ENCODE peak calls at places on chromosomes 4 and X, in ten cellular contexts. K is IMR-90; N is activated CD4-positive, alpha-beta T cell treated with anti-CD3 and anti-CD28 coated beads for 1 hour; M is H4; R is naive thymus-derived CD4-positive, alpha-beta T cell; C is amniotic epithelial cell; D is AML-193; Q is substantia nigra; P is mucosa of descending colon; E is brain microvascular endothelial cell. L is an unnamed sample.

GRCh38 chrX:50988649-50989048 is 78.1 kb downstream of the BMP15 start:
- DNase-seq in K (peak; percentile 33), N (no peak), M (no peak), R (no peak), C (peak; percentile 7), D (peak; percentile 2), Q (no peak), P (no peak), E (peak; percentile 49), L (peak; percentile 38)

GRCh38 chr4:189202869-189203271 is 737.8 kb upstream of the FRG1 start:
- DNase-seq in K (peak; percentile 89), N (no peak), M (peak; percentile 56), R (no peak), C (peak; percentile 38), D (no peak), Q (no peak), P (no peak), E (peak; percentile 73), L (peak; percentile 32)

GRCh38 chrX:107747596-107748161 is 27.9 kb downstream of the TSC22D3 start:
- DNase-seq in K (peak; percentile 19), N (no peak), M (no peak), R (no peak), C (peak; percentile 51), D (no peak), Q (no peak), P (no peak), E (peak; percentile 51), L (peak; percentile 58)

GRCh38 chr4:119550857-119551532 is 77.6 kb downstream of the PDE5A start:
- DNase-seq in K (peak; percentile 73), N (no peak), M (no peak), R (no peak), C (peak; percentile 23), D (no peak), Q (no peak), P (no peak), E (peak; percentile 76), L (no peak)

GRCh38 chr4:148443550-148444295 is 1.5 kb upstream of the NR3C2 start:
- DNase-seq in K (no peak), N (peak; percentile 19), M (no peak), R (no peak), C (no peak), D (no peak), Q (no peak), P (peak; percentile 73), E (no peak), L (peak; percentile 45)

GRCh38 chr4:53562409-53562808 is 28.9 kb downstream of the LNX1 start:
- DNase-seq in K (no peak), N (no peak), M (no peak), R (no peak), C (no peak), D (no peak), Q (no peak), P (no peak), E (no peak), L (no peak)

GRCh38 chr4:6755088-6755753 is 27.3 kb upstream of the KIAA0232 start:
- DNase-seq in K (no peak), N (no peak), M (no peak), R (no peak), C (no peak), D (no peak), Q (no peak), P (no peak), E (no peak), L (peak; percentile 12)

GRCh38 chrX:110397353-110397752 is 38.7 kb downstream of the RTL9 start:
- DNase-seq in K (no peak), N (no peak), M (no peak), R (no peak), C (no peak), D (no peak), Q (no peak), P (no peak), E (no peak), L (no peak)

L was measured in hepatocyte.